ENCODE peak calls at places on chromosomes 5 and 9, in nine cellular contexts. One of them, this sample, is unnamed.

GRCh38 chr5:64958757-64959391 is 190.1 kb downstream of the CWC27 start:
- DNase-seq in A549: peak
- DNase-seq in adrenal gland: no peak
- DNase-seq in fibroblast of lung: peak
- DNase-seq in stomach: no peak
- DNase-seq in pancreas: no peak
- DNase-seq in body of pancreas: no peak
- DNase-seq in lower lobe of right lung: no peak
- DNase-seq in upper lobe of right lung: no peak
- DNase-seq in this sample: no peak

GRCh38 chr5:6456766-6457370 is 8.2 kb downstream of the UBE2QL1 start:
- DNase-seq in A549: no peak
- DNase-seq in adrenal gland: no peak
- DNase-seq in fibroblast of lung: no peak
- DNase-seq in stomach: no peak
- DNase-seq in pancreas: no peak
- DNase-seq in body of pancreas: no peak
- DNase-seq in lower lobe of right lung: no peak
- DNase-seq in upper lobe of right lung: no peak
- DNase-seq in this sample: no peak

GRCh38 chr9:114790521-114790920 is 15.3 kb downstream of the TNFSF15 start:
- DNase-seq in A549: no peak
- DNase-seq in adrenal gland: no peak
- DNase-seq in fibroblast of lung: no peak
- DNase-seq in stomach: no peak
- DNase-seq in pancreas: no peak
- DNase-seq in body of pancreas: no peak
- DNase-seq in lower lobe of right lung: no peak
- DNase-seq in upper lobe of right lung: no peak
- DNase-seq in this sample: no peak

GRCh38 chr5:175737481-175737880 is 79.6 kb downstream of the HRH2 start:
- DNase-seq in A549: no peak
- DNase-seq in adrenal gland: no peak
- DNase-seq in fibroblast of lung: no peak
- DNase-seq in stomach: no peak
- DNase-seq in pancreas: no peak
- DNase-seq in body of pancreas: no peak
- DNase-seq in lower lobe of right lung: no peak
- DNase-seq in upper lobe of right lung: no peak
- DNase-seq in this sample: no peak

GRCh38 chr5:178261666-178262600 is 29.3 kb upstream of the PHYKPL start:
- DNase-seq in A549: no peak
- DNase-seq in adrenal gland: no peak
- DNase-seq in fibroblast of lung: no peak
- DNase-seq in stomach: no peak
- DNase-seq in pancreas: peak
- DNase-seq in body of pancreas: no peak
- DNase-seq in lower lobe of right lung: no peak
- DNase-seq in upper lobe of right lung: no peak
- DNase-seq in this sample: no peak

GRCh38 chr9:37806271-37806670 is 5.7 kb downstream of the DCAF10 start:
- DNase-seq in A549: no peak
- DNase-seq in adrenal gland: no peak
- DNase-seq in fibroblast of lung: no peak
- DNase-seq in stomach: no peak
- DNase-seq in pancreas: no peak
- DNase-seq in body of pancreas: no peak
- DNase-seq in lower lobe of right lung: no peak
- DNase-seq in upper lobe of right lung: no peak
- DNase-seq in this sample: no peak

GRCh38 chr9:98906273-98907040 is 37.2 kb upstream of the COL15A1 start:
- DNase-seq in A549: no peak
- DNase-seq in adrenal gland: peak
- DNase-seq in fibroblast of lung: peak
- DNase-seq in stomach: no peak
- DNase-seq in pancreas: no peak
- DNase-seq in body of pancreas: peak
- DNase-seq in lower lobe of right lung: no peak
- DNase-seq in upper lobe of right lung: no peak
- DNase-seq in this sample: no peak

GRCh38 chr5:76413746-76414145 is 10.7 kb downstream of the IQGAP2 start:
- DNase-seq in A549: no peak
- DNase-seq in adrenal gland: no peak
- DNase-seq in fibroblast of lung: no peak
- DNase-seq in stomach: no peak
- DNase-seq in pancreas: no peak
- DNase-seq in body of pancreas: no peak
- DNase-seq in lower lobe of right lung: no peak
- DNase-seq in upper lobe of right lung: no peak
- DNase-seq in this sample: no peak

GRCh38 chr5:181246276-181247050 is 2.8 kb upstream of the RACK1 start:
- DNase-seq in A549: peak
- DNase-seq in adrenal gland: peak
- DNase-seq in fibroblast of lung: peak
- DNase-seq in stomach: peak
- DNase-seq in pancreas: peak
- DNase-seq in body of pancreas: peak
- DNase-seq in lower lobe of right lung: peak
- DNase-seq in upper lobe of right lung: peak
- DNase-seq in this sample: peak

GRCh38 chr5:139394123-139394653 is 716 bp downstream of the PROB1 start:
- DNase-seq in A549: no peak
- DNase-seq in adrenal gland: peak
- DNase-seq in fibroblast of lung: peak
- DNase-seq in stomach: no peak
- DNase-seq in pancreas: peak
- DNase-seq in body of pancreas: no peak
- DNase-seq in lower lobe of right lung: no peak
- DNase-seq in upper lobe of right lung: peak
- DNase-seq in this sample: no peak

GRCh38 chr5:77232959-77233358 is 22.5 kb downstream of the PDE8B start:
- DNase-seq in A549: no peak
- DNase-seq in adrenal gland: no peak
- DNase-seq in fibroblast of lung: no peak
- DNase-seq in stomach: no peak
- DNase-seq in pancreas: no peak
- DNase-seq in body of pancreas: no peak
- DNase-seq in lower lobe of right lung: peak
- DNase-seq in upper lobe of right lung: no peak
- DNase-seq in this sample: no peak

GRCh38 chr9:84293001-84293798 is 47.4 kb downstream of the SLC28A3 start:
- DNase-seq in A549: no peak
- DNase-seq in adrenal gland: no peak
- DNase-seq in fibroblast of lung: no peak
- DNase-seq in stomach: no peak
- DNase-seq in pancreas: no peak
- DNase-seq in body of pancreas: no peak
- DNase-seq in lower lobe of right lung: no peak
- DNase-seq in upper lobe of right lung: no peak
- DNase-seq in this sample: no peak
- H3K27ac ChIP-seq in A549: no peak
- H3K27ac ChIP-seq in adrenal gland: no peak
- H3K27ac ChIP-seq in fibroblast of lung: no peak
- H3K27ac ChIP-seq in stomach: no peak
- H3K27ac ChIP-seq in pancreas: no peak
- H3K27ac ChIP-seq in body of pancreas: no peak
- H3K27ac ChIP-seq in lower lobe of right lung: peak
- H3K27ac ChIP-seq in upper lobe of right lung: no peak
- H3K27ac ChIP-seq in this sample: no peak

DNA sequence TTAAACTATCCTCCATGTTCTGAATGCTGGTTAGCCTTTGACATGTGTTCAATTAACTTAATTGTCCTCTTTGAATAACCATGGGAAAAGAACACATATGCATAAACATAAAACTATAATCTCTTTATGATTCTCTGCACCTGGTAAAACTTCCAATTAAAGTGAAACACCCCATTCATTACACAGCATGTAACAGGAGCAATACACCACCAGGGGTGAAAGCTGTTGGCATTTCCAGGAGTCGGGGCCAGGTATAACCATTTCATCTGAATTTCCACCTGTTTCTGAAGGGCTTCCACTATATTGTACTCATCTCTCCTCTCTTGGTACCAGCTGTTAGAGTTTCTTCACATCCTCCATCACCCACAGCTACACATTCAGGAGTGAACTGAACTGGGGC is 303.8 kb downstream of the EDIL3 start:
- DNase-seq in A549: no peak
- DNase-seq in adrenal gland: no peak
- DNase-seq in fibroblast of lung: no peak
- DNase-seq in stomach: no peak
- DNase-seq in pancreas: no peak
- DNase-seq in body of pancreas: no peak
- DNase-seq in lower lobe of right lung: no peak
- DNase-seq in upper lobe of right lung: no peak
- DNase-seq in this sample: no peak
- H3K27ac ChIP-seq in A549: no peak
- H3K27ac ChIP-seq in adrenal gland: no peak
- H3K27ac ChIP-seq in fibroblast of lung: no peak
- H3K27ac ChIP-seq in stomach: no peak
- H3K27ac ChIP-seq in pancreas: no peak
- H3K27ac ChIP-seq in body of pancreas: no peak
- H3K27ac ChIP-seq in lower lobe of right lung: no peak
- H3K27ac ChIP-seq in upper lobe of right lung: no peak
- H3K27ac ChIP-seq in this sample: no peak

GRCh38 chr9:84959339-84959738 is 289.8 kb downstream of the NTRK2 start:
- DNase-seq in A549: no peak
- DNase-seq in adrenal gland: no peak
- DNase-seq in fibroblast of lung: no peak
- DNase-seq in stomach: no peak
- DNase-seq in pancreas: no peak
- DNase-seq in body of pancreas: no peak
- DNase-seq in lower lobe of right lung: no peak
- DNase-seq in upper lobe of right lung: no peak
- DNase-seq in this sample: no peak

GRCh38 chr9:84953252-84953773 is 283.8 kb downstream of the NTRK2 start:
- DNase-seq in A549: no peak
- DNase-seq in adrenal gland: no peak
- DNase-seq in fibroblast of lung: no peak
- DNase-seq in stomach: no peak
- DNase-seq in pancreas: no peak
- DNase-seq in body of pancreas: no peak
- DNase-seq in lower lobe of right lung: no peak
- DNase-seq in upper lobe of right lung: no peak
- DNase-seq in this sample: no peak

GRCh38 chr9:84953797-84954695 is 284.5 kb downstream of the NTRK2 start:
- DNase-seq in A549: peak
- DNase-seq in adrenal gland: peak
- DNase-seq in fibroblast of lung: peak
- DNase-seq in stomach: peak
- DNase-seq in pancreas: peak
- DNase-seq in body of pancreas: peak
- DNase-seq in lower lobe of right lung: peak
- DNase-seq in upper lobe of right lung: peak
- DNase-seq in this sample: no peak

GRCh38 chr9:84955155-84955554 is 285.6 kb downstream of the NTRK2 start:
- DNase-seq in A549: no peak
- DNase-seq in adrenal gland: no peak
- DNase-seq in fibroblast of lung: no peak
- DNase-seq in stomach: no peak
- DNase-seq in pancreas: no peak
- DNase-seq in body of pancreas: no peak
- DNase-seq in lower lobe of right lung: no peak
- DNase-seq in upper lobe of right lung: no peak
- DNase-seq in this sample: no peak

DNA sequence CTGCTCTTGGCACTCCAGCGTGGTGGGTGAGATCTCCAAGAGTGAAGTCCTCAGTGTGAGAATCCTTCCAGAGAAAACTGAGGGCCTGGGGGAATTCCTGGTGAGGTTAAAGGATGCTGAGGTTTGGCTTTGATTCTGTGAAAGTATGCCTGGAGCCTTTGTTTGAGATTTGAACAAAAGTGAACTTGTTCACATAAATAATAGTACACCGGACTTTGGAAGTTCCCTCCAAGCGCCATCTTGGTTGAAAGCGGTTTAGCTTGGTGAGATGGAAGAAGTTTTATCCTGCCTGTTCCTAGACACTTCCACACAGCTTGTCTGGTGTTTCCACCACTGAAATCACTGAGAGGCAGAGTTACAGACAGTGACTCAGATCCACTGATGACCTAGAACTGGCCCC is 286.4 kb downstream of the NTRK2 start:
- DNase-seq in A549: no peak
- DNase-seq in adrenal gland: no peak
- DNase-seq in fibroblast of lung: no peak
- DNase-seq in stomach: no peak
- DNase-seq in pancreas: no peak
- DNase-seq in body of pancreas: no peak
- DNase-seq in lower lobe of right lung: no peak
- DNase-seq in upper lobe of right lung: no peak
- DNase-seq in this sample: no peak
- H3K27ac ChIP-seq in A549: no peak
- H3K27ac ChIP-seq in adrenal gland: no peak
- H3K27ac ChIP-seq in fibroblast of lung: no peak
- H3K27ac ChIP-seq in stomach: no peak
- H3K27ac ChIP-seq in pancreas: no peak
- H3K27ac ChIP-seq in body of pancreas: no peak
- H3K27ac ChIP-seq in lower lobe of right lung: no peak
- H3K27ac ChIP-seq in upper lobe of right lung: no peak
- H3K27ac ChIP-seq in this sample: no peak

GRCh38 chr5:172716796-172717313 is 54.1 kb downstream of the DUSP1 start:
- DNase-seq in A549: peak
- DNase-seq in adrenal gland: peak
- DNase-seq in fibroblast of lung: peak
- DNase-seq in stomach: peak
- DNase-seq in pancreas: peak
- DNase-seq in body of pancreas: peak
- DNase-seq in lower lobe of right lung: peak
- DNase-seq in upper lobe of right lung: peak
- DNase-seq in this sample: peak

GRCh38 chr5:172714491-172715420 is 56.2 kb downstream of the DUSP1 start:
- DNase-seq in A549: peak
- DNase-seq in adrenal gland: peak
- DNase-seq in fibroblast of lung: peak
- DNase-seq in stomach: peak
- DNase-seq in pancreas: peak
- DNase-seq in body of pancreas: peak
- DNase-seq in lower lobe of right lung: peak
- DNase-seq in upper lobe of right lung: peak
- DNase-seq in this sample: peak

GRCh38 chr5:172713809-172714490 is 57.0 kb downstream of the DUSP1 start:
- DNase-seq in A549: no peak
- DNase-seq in adrenal gland: no peak
- DNase-seq in fibroblast of lung: no peak
- DNase-seq in stomach: no peak
- DNase-seq in pancreas: peak
- DNase-seq in body of pancreas: no peak
- DNase-seq in lower lobe of right lung: no peak
- DNase-seq in upper lobe of right lung: no peak
- DNase-seq in this sample: no peak

GRCh38 chr5:172715931-172716682 is 54.9 kb downstream of the DUSP1 start:
- DNase-seq in A549: peak
- DNase-seq in adrenal gland: no peak
- DNase-seq in fibroblast of lung: no peak
- DNase-seq in stomach: no peak
- DNase-seq in pancreas: no peak
- DNase-seq in body of pancreas: no peak
- DNase-seq in lower lobe of right lung: no peak
- DNase-seq in upper lobe of right lung: no peak
- DNase-seq in this sample: no peak

DNA sequence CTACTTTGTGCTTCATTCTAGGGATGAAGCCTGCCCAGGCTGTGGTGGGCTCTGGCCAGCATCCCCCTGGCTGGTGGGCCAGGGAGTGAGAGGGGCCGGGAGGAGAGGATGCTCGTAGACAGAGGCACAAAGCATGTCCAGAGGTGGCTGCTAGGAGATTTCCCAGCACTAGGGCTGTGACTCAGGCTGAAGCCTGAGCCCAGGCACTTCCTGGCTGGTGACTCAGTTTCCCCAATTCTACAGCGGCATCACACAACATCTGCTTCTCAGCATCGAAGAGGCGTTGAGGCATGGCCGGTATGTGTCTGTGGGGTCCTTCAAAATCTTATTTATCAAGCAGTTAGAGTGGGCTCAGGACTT is 55.6 kb downstream of the DUSP1 start:
- DNase-seq in A549: no peak
- DNase-seq in adrenal gland: no peak
- DNase-seq in fibroblast of lung: no peak
- DNase-seq in stomach: no peak
- DNase-seq in pancreas: no peak
- DNase-seq in body of pancreas: no peak
- DNase-seq in lower lobe of right lung: no peak
- DNase-seq in upper lobe of right lung: no peak
- DNase-seq in this sample: no peak
- H3K27ac ChIP-seq in A549: peak
- H3K27ac ChIP-seq in adrenal gland: peak
- H3K27ac ChIP-seq in fibroblast of lung: peak
- H3K27ac ChIP-seq in stomach: peak
- H3K27ac ChIP-seq in pancreas: peak
- H3K27ac ChIP-seq in body of pancreas: peak
- H3K27ac ChIP-seq in lower lobe of right lung: peak
- H3K27ac ChIP-seq in upper lobe of right lung: peak
- H3K27ac ChIP-seq in this sample: peak

This sample was measured in PC-9.